ENCODE peak calls at places on chromosomes 7 and 10, in seven cellular contexts. Q, Y, C, D, S, K and X are unnamed samples.

GRCh38 chr7:105457619-105458018 is 64.5 kb downstream of the PUS7 start:
- DNase-seq in D (no peak), K (no peak), Q (no peak), C (no peak), S (no peak), Y (no peak), X (no peak)

GRCh38 chr7:139525239-139525638 is 1.8 kb downstream of the CLEC2L start:
- DNase-seq in D (no peak), C (no peak), S (no peak), Y (peak; percentile 22), Q (no peak), K (no peak), X (no peak)

GRCh38 chr7:21944616-21945373 is 904 bp downstream of the CDCA7L start:
- DNase-seq in D (peak; percentile 18), Y (peak; percentile 81), C (no peak), S (peak; percentile 29), Q (peak; percentile 88), K (peak; percentile 8), X (peak; percentile 32)

GRCh38 chr7:141232286-141233051 is 158.6 kb downstream of the TMEM178B start:
- DNase-seq in C (no peak), S (no peak), Y (no peak), K (no peak), D (no peak), Q (no peak), X (no peak)

GRCh38 chr10:8889538-8889937 is 835.0 kb downstream of the GATA3 start:
- DNase-seq in Q (no peak), D (no peak), K (no peak), C (no peak), Y (no peak), S (no peak), X (no peak)

GRCh38 chr7:87416682-87417587 is 58.5 kb downstream of the ABCB4 start:
- DNase-seq in D (peak; percentile 65), Y (no peak), S (peak; percentile 58), K (peak; percentile 68), Q (peak; percentile 67), C (peak; percentile 13), X (no peak)

GRCh38 chr7:80054356-80054755 is 80.3 kb upstream of the GNAI1 start:
- DNase-seq in Q (no peak), S (no peak), K (peak; percentile 69), D (no peak), Y (no peak), C (no peak), X (no peak)

GRCh38 chr10:121265320-121265719 is 332.9 kb downstream of the FGFR2 start:
- DNase-seq in S (no peak), Q (no peak), Y (no peak), C (no peak), D (no peak), K (no peak), X (no peak)

GRCh38 chr10:114766470-114766869 is 55.1 kb upstream of the FHIP2A start:
- DNase-seq in D (no peak), Y (no peak), C (peak; percentile 1), S (no peak), K (no peak), Q (peak; percentile 15), X (no peak)

GRCh38 chr7:100892364-100893317 is 3.0 kb downstream of the ACHE start:
- DNase-seq in S (no peak), C (no peak), D (no peak), K (no peak), Y (no peak), Q (no peak), X (no peak)

GRCh38 chr10:51204691-51205090 is 130.4 kb downstream of the PRKG1 start:
- DNase-seq in D (no peak), Y (no peak), Q (no peak), C (no peak), K (no peak), S (no peak), X (no peak)

GRCh38 chr7:945556-946255 is 8.8 kb downstream of the ADAP1 start:
- DNase-seq in Q (peak; percentile 100), C (no peak), Y (peak; percentile 99), K (no peak), D (no peak), S (no peak), X (peak; percentile 86)

GRCh38 chr10:62554632-62555199 is 180.5 kb downstream of the ZNF365 start:
- DNase-seq in D (no peak), K (peak; percentile 86), C (peak; percentile 59), Y (no peak), S (peak; percentile 44), Q (peak; percentile 22), X (peak; percentile 16)

GRCh38 chr10:178208-178607 is 43.0 kb downstream of the ZMYND11 start:
- DNase-seq in D (no peak), K (peak; percentile 64), Y (no peak), Q (no peak), C (no peak), S (peak; percentile 8), X (no peak)

GRCh38 chr7:42522227-42522991 is 285.4 kb upstream of the GLI3 start:
- DNase-seq in K (no peak), D (no peak), C (no peak), Y (no peak), S (no peak), Q (no peak), X (no peak)

GRCh38 chr10:4488924-4489323 is 337.1 kb upstream of the AKR1E2 start:
- DNase-seq in K (peak; percentile 52), C (no peak), Y (no peak), Q (no peak), D (no peak), S (no peak), X (no peak)

GRCh38 chr10:70272925-70273316 is 10.9 kb downstream of the NPFFR1 start:
- DNase-seq in Y (peak; percentile 75), C (no peak), S (peak; percentile 35), D (no peak), Q (no peak), K (peak; percentile 15), X (peak; percentile 50)

GRCh38 chr10:42953684-42954674 is 122.9 kb upstream of the RET start:
- DNase-seq in S (no peak), D (no peak), K (no peak), Q (no peak), Y (no peak), C (no peak), X (no peak)

GRCh38 chr7:74138334-74138867 is 35.8 kb upstream of the EIF4H start:
- DNase-seq in D (no peak), C (no peak), Q (no peak), K (no peak), Y (no peak), S (no peak), X (no peak)

GRCh38 chr10:75502838-75503237 is 71.4 kb downstream of the LRMDA start:
- DNase-seq in Y (no peak), C (no peak), K (no peak), D (no peak), S (no peak), Q (no peak), X (no peak)

GRCh38 chr7:26891400-26892355 is 27.3 kb upstream of the SKAP2 start:
- DNase-seq in K (peak; percentile 29), S (peak; percentile 86), C (no peak), Y (no peak), D (no peak), Q (no peak), X (peak; percentile 36)

GRCh38 chr7:359226-359775 is 69.3 kb downstream of the FOXL3 start:
- DNase-seq in K (no peak), S (no peak), Q (no peak), C (no peak), D (no peak), Y (no peak), X (no peak)

GRCh38 chr7:55366461-55367138 is 1.5 kb downstream of the LANCL2 start:
- DNase-seq in Q (peak; percentile 31), K (no peak), S (no peak), Y (no peak), C (no peak), D (peak; percentile 54), X (no peak)